ENCODE peak calls at places on chromosomes 2 and 18, in ten cellular contexts. G is HCEC 1CT; N is nucleus accumbens; V is choroid plexus epithelial cell; H is stimulated activated CD4-positive, alpha-beta T cell treated with anti-CD3 and anti-CD28 coated beads, Interleukin-1b, Interleukin-23, amount 100 ng/mL, for 24 hours; A is MG63; E is HuH-7; X is hypothalamus; Q is GM13977; B is GM12878. R is an unnamed sample.
A peak's percentile ranks its signal among the peaks of the same experiment; 100 is the strongest.

GRCh38 chr2:229553091-229553490 is 161.3 kb downstream of the DNER start:
- DNase-seq in G (peak; percentile 18), E (no peak), A (peak; percentile 74), H (no peak), X (no peak), Q (no peak), V (peak; percentile 28), N (no peak), B (no peak), R (no peak)

GRCh38 chr2:241771286-241772062 is 5.1 kb upstream of the GAL3ST2 start:
- DNase-seq in A (no peak), X (no peak), B (no peak), H (no peak), V (peak; percentile 52), G (no peak), E (peak; percentile 74), Q (peak; percentile 60), N (no peak), R (peak; percentile 17)

GRCh38 chr2:235056768-235057167 is 105.0 kb downstream of the SH3BP4 start:
- DNase-seq in V (no peak), B (no peak), A (no peak), E (no peak), X (no peak), Q (no peak), G (no peak), H (no peak), N (no peak), R (no peak)

GRCh38 chr2:43169091-43169936 is 57.1 kb downstream of the ZFP36L2 start:
- DNase-seq in Q (peak; percentile 47), G (no peak), A (no peak), B (peak; percentile 77), X (no peak), N (no peak), V (no peak), E (no peak), H (no peak), R (peak; percentile 65)

GRCh38 chr2:233289590-233290424 is 17.8 kb upstream of the SAG start:
- DNase-seq in N (no peak), E (no peak), B (no peak), G (no peak), X (peak; percentile 27), A (no peak), Q (no peak), H (no peak), V (peak; percentile 10), R (no peak)

GRCh38 chr2:121454549-121455090 is 76.1 kb upstream of the RNU4ATAC start:
- DNase-seq in B (no peak), G (no peak), Q (no peak), N (no peak), X (no peak), V (peak; percentile 21), E (no peak), H (no peak), A (no peak), R (no peak)

GRCh38 chr2:212033888-212034287 is 504.7 kb downstream of the ERBB4 start:
- DNase-seq in G (no peak), B (no peak), N (no peak), E (no peak), V (no peak), H (no peak), X (no peak), A (no peak), Q (no peak), R (no peak)

GRCh38 chr2:71830497-71831207 is 317.0 kb downstream of the CYP26B1 start:
- DNase-seq in H (no peak), N (no peak), E (no peak), B (no peak), Q (no peak), X (no peak), A (peak; percentile 83), V (peak; percentile 23), G (no peak), R (no peak)

GRCh38 chr2:210169871-210170441 is 1.3 kb downstream of the KANSL1L start:
- DNase-seq in B (peak; percentile 30), X (no peak), A (no peak), E (no peak), G (peak; percentile 77), H (no peak), V (peak; percentile 89), N (no peak), Q (peak; percentile 51), R (peak; percentile 64)

GRCh38 chr18:78031589-78031988 is 781.9 kb downstream of the GALR1 start:
- DNase-seq in A (no peak), G (no peak), X (no peak), H (no peak), Q (no peak), V (no peak), N (no peak), E (no peak), B (no peak), R (no peak)

GRCh38 chr2:232568161-232568560 is 17.7 kb downstream of the EIF4E2 start:
- DNase-seq in N (no peak), V (peak; percentile 50), B (no peak), H (no peak), E (no peak), G (peak; percentile 83), A (peak; percentile 86), X (no peak), Q (no peak), R (peak; percentile 29)

GRCh38 chr2:127681976-127682857 is 6.9 kb upstream of the LIMS2 start:
- DNase-seq in E (no peak), B (no peak), G (no peak), V (no peak), N (no peak), A (no peak), H (no peak), Q (no peak), X (no peak), R (no peak)

GRCh38 chr18:23810396-23810795 is 121.1 kb downstream of the LAMA3 start:
- DNase-seq in V (no peak), A (no peak), Q (peak; percentile 16), N (no peak), B (no peak), E (no peak), G (no peak), H (no peak), X (no peak), R (no peak)

GRCh38 chr2:98013407-98014042 is 17.8 kb upstream of the TMEM131 start:
- DNase-seq in A (no peak), V (peak; percentile 93), H (no peak), E (peak; percentile 34), Q (peak; percentile 43), X (no peak), G (peak; percentile 41), N (no peak), B (no peak), R (no peak)

GRCh38 chr2:209977386-209978239 is 24.8 kb upstream of the RPE start:
- DNase-seq in A (no peak), H (no peak), X (no peak), B (peak; percentile 21), G (peak; percentile 12), V (peak; percentile 70), N (no peak), E (no peak), Q (peak; percentile 36), R (peak; percentile 66)

GRCh38 chr2:201697899-201698298 is 545 bp downstream of the MPP4 start:
- DNase-seq in X (no peak), Q (no peak), H (no peak), A (peak; percentile 45), E (no peak), V (peak; percentile 88), G (peak; percentile 88), B (no peak), N (no peak), R (peak; percentile 83)

GRCh38 chr2:69309336-69310048 is 77.5 kb downstream of the GFPT1 start:
- DNase-seq in X (no peak), Q (no peak), V (peak; percentile 83), B (no peak), G (peak; percentile 30), E (no peak), H (no peak), N (no peak), A (no peak), R (peak; percentile 60)

GRCh38 chr2:58304843-58305242 is 63.7 kb upstream of the FANCL start:
- DNase-seq in V (no peak), N (no peak), H (no peak), B (no peak), X (no peak), Q (no peak), E (no peak), G (no peak), A (no peak), R (no peak)

GRCh38 chr2:207624170-207625013 is 802 bp downstream of the METTL21A start:
- DNase-seq in V (peak; percentile 79), X (peak; percentile 40), H (peak; percentile 45), G (peak; percentile 70), Q (peak; percentile 57), A (peak; percentile 72), B (no peak), N (no peak), E (peak; percentile 42), R (peak; percentile 82)

GRCh38 chr2:25845843-25846505 is 32.3 kb downstream of the ASXL2 start:
- DNase-seq in B (no peak), V (peak; percentile 40), X (no peak), N (no peak), A (no peak), H (no peak), E (no peak), Q (no peak), G (peak; percentile 9), R (no peak)

GRCh38 chr18:63336366-63337099 is 17.0 kb upstream of the BCL2 start:
- DNase-seq in A (peak; percentile 8), G (peak; percentile 97), V (peak; percentile 97), E (no peak), B (no peak), N (no peak), H (no peak), X (no peak), Q (no peak), R (peak; percentile 67)

GRCh38 chr2:241977557-241978300 is 108.2 kb downstream of the RTP5 start:
- DNase-seq in V (no peak), N (no peak), E (no peak), Q (no peak), G (no peak), X (no peak), H (no peak), A (no peak), B (no peak), R (no peak)

GRCh38 chr2:19871836-19872235 is 29.9 kb downstream of the TTC32 start:
- DNase-seq in V (no peak), G (no peak), N (no peak), X (no peak), H (no peak), A (no peak), Q (no peak), B (no peak), E (no peak), R (no peak)

R was measured in dermis blood vessel endothelial cell.